ENCODE peak calls at places on chromosomes 4 and X, in six cellular contexts. M is fibroblast of lung, O is psoas muscle, P is iPS DF 6.9, C is PC-3, D is neuronal stem cell. I is an unnamed sample.

GRCh38 chrX:22686138-22686541 is 313.6 kb upstream of the DDX53 start:
- DNase-seq in M (peak), O (peak), P (no peak), D (no peak), C (peak), I (peak)

GRCh38 chrX:125319646-125320521 is at the start of gene TEX13C:
- DNase-seq in D (no peak), M (no peak), P (no peak), O (no peak), C (no peak), I (no peak)

GRCh38 chrX:148552775-148553174 is 52.4 kb downstream of the AFF2 start:
- DNase-seq in D (no peak), C (no peak), P (no peak), M (no peak), O (no peak), I (no peak)

GRCh38 chrX:11934089-11934488 is 176.1 kb downstream of the MSL3 start:
- DNase-seq in C (no peak), O (no peak), D (no peak), M (no peak), P (no peak), I (no peak)

GRCh38 chr4:187236491-187236890 is 512.8 kb upstream of the FAT1 start:
- DNase-seq in M (peak), C (peak), O (no peak), P (no peak), D (no peak), I (no peak)

GRCh38 chr4:25550376-25551030 is 105.1 kb upstream of the SLC34A2 start:
- DNase-seq in O (no peak), C (peak), M (no peak), P (no peak), D (no peak), I (no peak)

GRCh38 chr4:120056249-120056648 is 10.4 kb downstream of the MAD2L1 start:
- DNase-seq in M (peak), O (no peak), P (no peak), C (peak), D (no peak), I (no peak)

GRCh38 chrX:150362599-150363481 is at the start of gene MAMLD1:
- DNase-seq in D (no peak), C (peak), M (peak), O (peak), P (no peak), I (peak)

GRCh38 chrX:41192880-41193279 is 107.6 kb downstream of the USP9X start:
- DNase-seq in M (peak), D (no peak), O (no peak), C (no peak), P (no peak), I (no peak)

DNA sequence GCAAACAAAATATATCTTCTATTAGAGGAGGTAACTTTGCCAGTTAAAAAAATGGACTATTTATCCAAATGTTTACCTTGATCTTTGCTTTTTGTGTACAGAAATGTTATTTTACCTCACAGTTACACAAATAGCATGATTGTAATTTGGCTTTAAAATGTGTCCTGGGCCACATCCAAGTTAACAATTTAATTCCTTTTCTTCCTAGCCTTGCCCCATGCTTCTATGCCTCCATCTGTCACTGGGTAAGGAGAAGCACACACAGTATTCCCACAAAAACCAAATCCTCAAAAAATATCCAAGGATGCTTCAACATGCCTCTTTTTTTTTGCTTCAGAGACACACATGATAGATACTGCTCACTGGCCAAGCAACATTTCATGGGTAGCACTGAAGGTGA is 30.9 kb downstream of the GRXCR1 start:
- DNase-seq in P (no peak), O (no peak), M (no peak), C (no peak), D (no peak), I (no peak)
- H3K27ac ChIP-seq in P (no peak), O (no peak), M (no peak), C (no peak), D (no peak), I (no peak)

GRCh38 chr4:122636697-122637096 is 15.8 kb upstream of the IL21 start:
- DNase-seq in O (no peak), C (no peak), M (no peak), P (no peak), D (no peak), I (no peak)
- H3K27ac ChIP-seq in O (no peak), C (no peak), M (no peak), P (no peak), D (no peak), I (no peak)

GRCh38 chr4:55543858-55544257 is 2.9 kb downstream of the CLOCK start:
- DNase-seq in D (no peak), O (no peak), C (peak), M (peak), P (no peak), I (no peak)
- H3K27ac ChIP-seq in D (no peak), O (no peak), C (peak), M (no peak), P (no peak), I (no peak)

DNA sequence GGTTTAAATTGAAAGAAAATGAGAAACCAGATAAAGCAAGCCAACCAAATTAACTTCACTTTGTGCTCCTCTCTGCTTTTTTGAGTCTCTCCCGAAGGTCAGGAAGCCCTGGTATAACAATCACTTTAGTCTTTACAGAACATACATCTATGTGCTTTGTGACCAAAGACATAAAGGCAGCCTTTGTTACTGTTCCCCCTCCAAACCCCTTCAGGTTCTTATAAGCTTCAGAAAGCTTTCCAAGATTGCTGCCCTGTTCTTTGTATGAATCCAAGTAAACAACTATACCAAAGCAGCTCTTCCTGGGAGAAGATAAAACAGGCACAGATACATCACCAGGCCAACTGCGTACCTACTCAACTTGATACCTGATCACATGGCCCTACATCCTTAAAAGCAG is 28.7 kb downstream of the RLIM start:
- DNase-seq in P (no peak), D (no peak), O (no peak), M (no peak), C (no peak), I (no peak)
- H3K27ac ChIP-seq in P (no peak), D (no peak), O (no peak), M (no peak), C (no peak), I (no peak)

DNA sequence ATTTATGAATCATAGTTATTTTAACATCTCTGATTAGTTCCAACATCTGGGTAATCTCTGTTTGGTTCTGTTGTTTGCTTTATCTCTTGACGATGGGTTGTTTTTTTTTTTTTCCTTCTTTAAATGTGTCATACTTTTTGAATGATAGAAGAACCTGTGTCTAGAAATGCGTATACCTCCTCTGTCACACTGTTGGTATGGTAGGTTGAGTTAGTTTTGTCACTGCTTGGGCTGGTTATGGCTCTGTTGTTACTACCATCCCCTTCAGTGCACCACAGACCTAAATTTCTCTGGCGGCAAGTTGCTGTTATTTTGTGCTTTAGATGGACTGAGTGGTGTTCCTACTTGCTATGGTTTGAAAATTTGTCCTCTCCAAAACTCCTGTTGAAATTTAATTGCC is 16.8 kb downstream of the STIM2 start:
- DNase-seq in P (no peak), O (no peak), M (no peak), C (no peak), D (no peak), I (no peak)
- H3K27ac ChIP-seq in P (no peak), O (no peak), M (no peak), C (no peak), D (no peak), I (no peak)

DNA sequence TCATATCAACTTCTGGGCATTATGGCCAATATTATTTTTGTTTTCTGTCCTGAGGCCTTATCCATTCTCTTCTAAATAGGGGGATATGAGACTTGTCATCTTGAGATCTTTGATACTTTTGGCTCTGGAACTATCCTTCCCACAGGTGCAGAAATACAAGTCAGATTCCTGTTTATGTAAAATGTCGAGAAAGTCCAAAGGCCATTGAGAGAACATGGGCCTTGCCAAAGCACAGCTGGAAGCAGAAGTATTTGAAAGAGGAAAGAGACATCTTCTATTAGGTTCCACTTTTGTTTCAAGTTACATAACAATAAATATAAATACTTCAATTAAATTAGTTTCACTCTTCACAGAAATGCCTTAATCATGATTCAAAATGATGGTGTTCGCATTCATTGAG is 20.8 kb upstream of the PRSS48 start:
- DNase-seq in O (no peak), C (no peak), D (no peak), P (no peak), M (no peak), I (no peak)
- H3K27ac ChIP-seq in O (no peak), C (no peak), D (no peak), P (no peak), M (no peak), I (no peak)